ENCODE peak calls at places on chromosomes 6 and 20, in eight cellular contexts. Q is neural progenitor cell, I is coronary artery, Z is brain microvascular endothelial cell, R is AG04450, U is epithelial cell of esophagus, G is dorsolateral prefrontal cortex, L is prostate gland. E is an unnamed sample.

GRCh38 chr6:158039178-158039557 is 57.5 kb downstream of the SYNJ2 start:
- DNase-seq in Q (peak), I (no peak), Z (peak), R (no peak), U (peak), G (peak), L (no peak), E (no peak)

GRCh38 chr20:2135018-2135417 is 33.4 kb downstream of the STK35 start:
- DNase-seq in Q (no peak), I (no peak), Z (no peak), R (no peak), U (no peak), G (no peak), L (no peak), E (no peak)

GRCh38 chr6:64062960-64063683 is 427.5 kb downstream of the PHF3 start:
- DNase-seq in Q (no peak), I (no peak), Z (no peak), R (no peak), U (peak), G (no peak), L (no peak), E (no peak)

GRCh38 chr6:42424906-42425474 is 26.7 kb downstream of the TRERF1 start:
- DNase-seq in Q (no peak), I (no peak), Z (no peak), R (no peak), U (peak), G (no peak), L (no peak), E (no peak)

GRCh38 chr6:106788761-106789160 is 159.4 kb downstream of the QRSL1 start:
- DNase-seq in Q (peak), I (no peak), Z (no peak), R (no peak), U (no peak), G (no peak), L (no peak), E (no peak)

GRCh38 chr20:33578510-33578909 is 83.6 kb upstream of the C20orf144 start:
- DNase-seq in Q (no peak), I (no peak), Z (no peak), R (peak), U (no peak), G (no peak), L (no peak), E (no peak)

GRCh38 chr6:25027221-25027916 is 91.6 kb upstream of the RIPOR2 start:
- DNase-seq in Q (no peak), I (no peak), Z (no peak), R (no peak), U (no peak), G (no peak), L (no peak), E (peak)

GRCh38 chr6:6851059-6851658 is 256.6 kb upstream of the RREB1 start:
- DNase-seq in Q (no peak), I (no peak), Z (peak), R (peak), U (peak), G (peak), L (peak), E (no peak)

GRCh38 chr6:71332012-71332411 is 43.4 kb downstream of the OGFRL1 start:
- DNase-seq in Q (no peak), I (no peak), Z (no peak), R (no peak), U (no peak), G (no peak), L (no peak), E (no peak)

GRCh38 chr6:90274481-90275030 is 22.1 kb downstream of the BACH2 start:
- DNase-seq in Q (peak), I (no peak), Z (no peak), R (no peak), U (no peak), G (no peak), L (peak), E (no peak)

GRCh38 chr6:30656513-30656912 is 9.6 kb downstream of the C6orf136 start:
- DNase-seq in Q (no peak), I (no peak), Z (no peak), R (no peak), U (no peak), G (no peak), L (no peak), E (no peak)

GRCh38 chr6:101011165-101011564 is 130.0 kb upstream of the ASCC3 start:
- DNase-seq in Q (no peak), I (no peak), Z (no peak), R (no peak), U (peak), G (no peak), L (no peak), E (peak)

GRCh38 chr20:48490976-48491657 is 336.7 kb downstream of the PREX1 start:
- DNase-seq in Q (no peak), I (peak), Z (no peak), R (no peak), U (no peak), G (no peak), L (no peak), E (no peak)

GRCh38 chr6:62283828-62284411 is 2.1 kb downstream of the KHDRBS2 start:
- DNase-seq in Q (peak), I (no peak), Z (peak), R (no peak), U (peak), G (no peak), L (no peak), E (no peak)

GRCh38 chr6:28161410-28162079 is 19.9 kb downstream of the ZKSCAN8 start:
- DNase-seq in Q (peak), I (peak), Z (peak), R (peak), U (peak), G (peak), L (peak), E (peak)

GRCh38 chr6:6913346-6913745 is 194.4 kb upstream of the RREB1 start:
- DNase-seq in Q (no peak), I (no peak), Z (no peak), R (no peak), U (no peak), G (no peak), L (no peak), E (no peak)

GRCh38 chr6:29722773-29723665 is at the start of gene HLA-F:
- DNase-seq in Q (peak), I (peak), Z (peak), R (no peak), U (peak), G (peak), L (peak), E (peak)

GRCh38 chr20:31485450-31486339 is 10.6 kb downstream of the REM1 start:
- DNase-seq in Q (no peak), I (peak), Z (peak), R (no peak), U (no peak), G (no peak), L (no peak), E (no peak)

GRCh38 chr6:31114970-31115849 is 610 bp downstream of the PSORS1C1 start:
- DNase-seq in Q (no peak), I (no peak), Z (peak), R (no peak), U (peak), G (no peak), L (peak), E (no peak)

GRCh38 chr6:81950877-81951276 is 198.4 kb upstream of the TENT5A start:
- DNase-seq in Q (no peak), I (no peak), Z (peak), R (no peak), U (peak), G (no peak), L (no peak), E (no peak)

GRCh38 chr6:36642913-36643817 is 35.3 kb upstream of the CDKN1A start:
- DNase-seq in Q (no peak), I (peak), Z (peak), R (peak), U (peak), G (peak), L (peak), E (no peak)

GRCh38 chr6:50714487-50715379 is 1.4 kb downstream of the TFAP2D start:
- DNase-seq in Q (peak), I (no peak), Z (no peak), R (no peak), U (no peak), G (no peak), L (no peak), E (no peak)

GRCh38 chr6:19837511-19838441 is 606 bp downstream of the ID4 start:
- DNase-seq in Q (peak), I (peak), Z (no peak), R (no peak), U (peak), G (no peak), L (peak), E (no peak)

GRCh38 chr6:21100959-21101358 is 492.6 kb upstream of the SOX4 start:
- DNase-seq in Q (no peak), I (no peak), Z (no peak), R (no peak), U (no peak), G (no peak), L (no peak), E (no peak)

GRCh38 chr6:151087861-151088598 is 151.7 kb upstream of the AKAP12 start:
- DNase-seq in Q (no peak), I (no peak), Z (peak), R (no peak), U (no peak), G (no peak), L (no peak), E (no peak)

GRCh38 chr20:25309395-25310267 is 61.7 kb downstream of the PYGB start:
- DNase-seq in Q (no peak), I (no peak), Z (peak), R (no peak), U (peak), G (no peak), L (no peak), E (no peak)

GRCh38 chr20:25308671-25309394 is 60.9 kb downstream of the PYGB start:
- DNase-seq in Q (no peak), I (no peak), Z (peak), R (no peak), U (no peak), G (no peak), L (no peak), E (no peak)

GRCh38 chr20:25310268-25310920 is 62.5 kb downstream of the PYGB start:
- DNase-seq in Q (peak), I (no peak), Z (peak), R (peak), U (peak), G (peak), L (no peak), E (no peak)

GRCh38 chr20:25313608-25314007 is 65.7 kb downstream of the PYGB start:
- DNase-seq in Q (no peak), I (no peak), Z (no peak), R (no peak), U (no peak), G (peak), L (no peak), E (no peak)

DNA sequence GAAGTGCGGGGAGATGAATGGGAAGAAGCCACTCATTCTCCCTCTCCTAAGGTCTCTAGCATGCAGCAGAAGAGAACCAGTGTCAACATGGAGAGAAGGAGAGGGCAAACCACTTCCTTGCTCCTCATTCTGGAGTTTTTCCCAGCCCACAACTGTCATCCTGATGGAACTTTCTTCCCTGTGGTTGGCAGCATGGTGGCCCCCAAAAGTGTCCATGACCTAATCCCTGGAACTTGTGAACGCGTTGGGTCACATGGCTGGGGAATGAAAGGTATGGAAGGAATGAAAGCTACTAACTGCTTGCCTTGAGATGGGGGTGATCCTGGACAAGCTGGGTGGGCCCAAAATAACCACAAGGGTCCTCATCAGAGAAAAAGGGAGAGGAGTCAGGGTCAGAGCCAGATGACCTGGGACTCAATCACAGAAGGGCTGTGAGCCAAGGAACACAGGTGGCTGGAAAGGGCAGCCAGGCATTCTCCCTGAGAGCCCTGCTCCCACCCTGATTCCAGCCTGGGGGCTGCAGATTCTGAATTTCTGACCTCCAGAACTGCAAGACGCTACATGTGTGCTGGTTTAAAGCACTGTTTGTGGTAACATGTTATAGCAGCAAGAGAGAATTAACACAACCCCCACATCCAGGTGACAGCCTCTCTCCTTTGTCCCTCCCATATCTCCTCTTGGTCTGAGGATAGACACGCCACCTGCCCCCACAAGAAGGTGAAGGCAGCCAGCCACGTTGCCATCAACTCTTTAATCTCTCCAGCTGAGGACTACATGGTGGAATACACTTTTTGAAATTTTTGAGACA is 63.2 kb downstream of the PYGB start:
- DNase-seq in Q (no peak), I (no peak), Z (peak), R (peak), U (peak), G (no peak), L (no peak), E (no peak)
- TF ChIP-seq CTCF in Q (no peak), I (no peak), Z (no peak), R (no peak), U (no peak), G (no peak), L (no peak), E (no peak)

DNA sequence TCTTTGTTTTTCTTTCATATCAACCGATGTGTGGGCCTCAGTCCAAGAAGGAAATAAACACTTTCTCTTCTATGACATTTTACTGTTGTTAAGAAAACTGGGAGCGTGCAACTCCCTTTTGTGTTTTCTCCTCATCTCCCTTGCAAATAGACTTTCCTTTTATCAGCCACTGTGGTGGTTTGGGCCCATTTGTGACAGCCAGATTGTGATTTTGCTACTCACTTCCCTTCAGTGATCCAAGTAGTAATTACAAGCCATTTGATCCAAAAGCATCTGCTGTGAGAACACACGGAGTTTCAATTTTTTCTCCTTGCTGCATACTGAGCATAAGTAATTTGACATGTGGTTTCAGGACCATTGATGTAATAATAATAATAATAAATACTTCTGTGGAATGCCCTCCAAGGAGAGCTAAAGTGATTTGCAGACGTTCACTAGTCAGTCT is 92.0 kb upstream of the CLDN20 start:
- DNase-seq in Q (no peak), I (no peak), Z (peak), R (no peak), U (no peak), G (no peak), L (no peak), E (no peak)
- H3K4me3 ChIP-seq in Q (no peak), I (no peak), Z (no peak), R (peak), U (no peak), G (no peak), L (no peak), E (peak)

DNA sequence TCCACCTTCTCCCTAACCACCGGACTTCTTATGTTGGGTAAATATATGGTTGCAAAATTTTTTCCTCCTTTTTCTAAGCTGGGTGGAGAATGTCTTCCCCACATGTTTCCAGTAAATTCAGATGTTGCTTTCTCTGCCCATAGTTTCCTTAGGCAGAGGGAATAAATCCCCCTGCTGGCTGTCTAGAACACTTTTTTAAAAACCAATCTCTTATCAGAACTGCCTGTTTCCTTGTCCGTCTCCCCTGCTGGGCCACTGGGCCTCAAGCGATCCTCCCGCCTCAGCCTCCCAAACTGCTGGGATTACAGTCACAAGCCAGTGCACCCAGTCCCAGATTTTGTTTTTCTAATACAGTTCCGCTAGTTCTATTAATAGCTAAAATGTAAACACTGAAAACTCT is 9.9 kb upstream of the WFDC2 start:
- DNase-seq in Q (no peak), I (no peak), Z (no peak), R (no peak), U (no peak), G (no peak), L (no peak), E (no peak)
- TF ChIP-seq CTCF in Q (no peak), I (no peak), Z (peak), R (peak), U (peak), G (peak), L (no peak), E (peak)

GRCh38 chr20:64049887-64050260 is 435 bp upstream of the SOX18 start:
- DNase-seq in Q (no peak), I (no peak), Z (no peak), R (no peak), U (no peak), G (no peak), L (no peak), E (no peak)
- H3K4me3 ChIP-seq in Q (peak), I (peak), Z (no peak), R (no peak), U (no peak), G (no peak), L (peak), E (no peak)

DNA sequence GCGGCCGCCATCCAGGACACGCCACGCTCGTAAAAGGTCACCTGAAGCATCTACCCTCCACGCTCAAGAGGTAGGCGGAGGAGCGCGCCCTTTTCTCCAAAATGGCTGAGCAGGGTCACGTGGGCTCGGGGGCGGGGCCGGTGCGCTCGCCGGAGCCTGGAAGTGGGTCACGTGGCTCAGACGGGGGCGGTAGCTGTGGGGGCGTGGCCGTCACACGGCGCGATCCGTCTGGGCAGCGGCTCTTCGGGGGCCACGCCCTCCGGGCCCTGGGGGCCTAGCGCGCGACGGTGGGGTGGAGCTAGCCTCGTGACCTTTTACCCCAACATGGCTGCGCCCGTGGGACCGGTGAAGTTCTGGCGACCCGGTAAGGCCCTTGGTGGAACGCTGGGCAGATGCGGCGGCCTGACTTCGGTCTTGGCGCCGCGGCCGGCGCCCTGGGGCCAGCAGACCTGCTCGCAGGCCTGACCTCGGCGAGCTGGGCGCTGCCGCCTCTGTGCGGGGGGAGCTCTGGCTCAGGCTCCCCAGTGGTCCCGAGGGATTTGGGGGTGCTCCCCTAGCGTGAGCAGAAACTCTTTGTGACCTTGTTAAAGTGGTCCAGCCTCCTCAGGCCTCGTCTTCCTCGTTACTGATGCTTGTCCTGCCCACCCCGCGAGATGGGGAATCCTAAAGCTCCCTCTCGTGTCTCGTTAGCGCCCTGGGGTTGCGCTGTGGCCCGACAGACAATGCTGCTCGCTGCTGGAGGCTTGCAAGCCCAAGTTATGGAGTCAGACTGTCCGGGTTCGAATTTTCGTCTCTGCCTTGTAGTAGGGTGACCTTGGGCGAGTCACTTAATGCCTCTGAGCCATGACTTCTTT is at the start of gene DHX35:
- DNase-seq in Q (peak), I (peak), Z (peak), R (peak), U (peak), G (peak), L (peak), E (peak)
- TF ChIP-seq CTCF in Q (peak), I (no peak), Z (peak), R (peak), U (peak), G (peak), L (no peak), E (peak)

GRCh38 chr6:110858562-110859214 is 15.9 kb upstream of the AMD1 start:
- DNase-seq in Q (no peak), I (no peak), Z (no peak), R (no peak), U (no peak), G (no peak), L (no peak), E (no peak)
- H3K4me3 ChIP-seq in Q (no peak), I (no peak), Z (no peak), R (no peak), U (no peak), G (no peak), L (no peak), E (no peak)

GRCh38 chr6:3239110-3239830 is 11.8 kb upstream of the TUBB2B start:
- DNase-seq in Q (peak), I (no peak), Z (no peak), R (no peak), U (no peak), G (no peak), L (no peak), E (no peak)
- TF ChIP-seq CTCF in Q (peak), I (no peak), Z (peak), R (no peak), U (peak), G (no peak), L (no peak), E (no peak)

DNA sequence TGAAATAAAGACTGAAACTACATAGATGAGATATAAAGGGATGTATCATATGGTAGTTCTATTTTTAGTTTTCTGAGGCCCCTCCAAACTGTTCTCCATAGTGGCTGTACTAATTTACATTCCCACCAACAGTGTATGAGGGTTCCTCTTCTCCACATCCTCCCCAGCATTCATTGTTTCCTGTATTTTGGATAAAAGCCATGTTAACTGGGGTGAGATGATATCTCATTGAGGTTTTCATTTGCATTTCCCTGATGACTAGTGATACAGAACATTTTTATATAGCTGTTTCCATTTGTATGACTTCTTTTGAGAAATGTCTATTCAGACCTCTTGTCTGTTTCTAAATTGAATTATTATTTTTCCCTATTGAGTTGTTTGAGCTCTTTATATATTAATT is 229.3 kb downstream of the RFPL4B start:
- DNase-seq in Q (no peak), I (no peak), Z (no peak), R (no peak), U (no peak), G (no peak), L (no peak), E (no peak)
- H3K4me3 ChIP-seq in Q (no peak), I (no peak), Z (no peak), R (no peak), U (no peak), G (no peak), L (no peak), E (no peak)

GRCh38 chr6:108728826-108729225 is 119.4 kb upstream of the ARMC2 start:
- DNase-seq in Q (no peak), I (peak), Z (no peak), R (no peak), U (no peak), G (no peak), L (no peak), E (no peak)
- TF ChIP-seq CTCF in Q (no peak), I (no peak), Z (no peak), R (no peak), U (no peak), G (no peak), L (no peak), E (no peak)

DNA sequence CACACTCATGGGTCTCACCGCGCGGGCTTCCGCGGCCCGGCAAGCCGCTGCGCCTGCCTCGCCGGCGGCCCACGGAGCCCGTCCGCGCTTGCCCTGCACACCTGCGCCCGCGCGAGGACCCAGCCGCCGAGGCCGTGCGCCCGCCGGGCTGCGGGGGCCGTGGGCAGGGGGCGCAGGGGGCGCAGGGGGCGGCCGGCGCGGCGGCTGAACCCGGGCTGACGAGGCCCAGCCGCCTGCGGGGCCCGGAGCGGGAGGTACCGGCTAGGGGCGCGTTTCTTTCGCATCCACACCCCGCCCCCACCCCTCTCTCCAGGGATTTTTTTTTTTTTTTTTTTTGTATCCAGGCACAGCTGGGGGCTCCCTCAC is 43.8 kb upstream of the OSTM1 start:
- DNase-seq in Q (peak), I (no peak), Z (no peak), R (no peak), U (no peak), G (no peak), L (no peak), E (no peak)
- H3K4me3 ChIP-seq in Q (peak), I (peak), Z (no peak), R (peak), U (peak), G (peak), L (peak), E (peak)